ENCODE peak calls at places on chromosomes 6 and 20, in six cellular contexts. J is H1, L is K562, O is HepG2, C is GM12878, I is HCT116. W is an unnamed sample.

GRCh38 chr6:160995271-160995670 is 3.7 kb downstream of the MAP3K4 start:
- DNase-seq in J (no peak), L (no peak), O (no peak), C (no peak), I (no peak), W (no peak)

GRCh38 chr20:45456632-45457031 is 12.9 kb upstream of the WFDC2 start:
- DNase-seq in J (no peak), L (peak), O (peak), C (no peak), I (peak), W (no peak)

GRCh38 chr20:61898405-61898804 is 167.3 kb downstream of the TAF4 start:
- DNase-seq in J (no peak), L (no peak), O (no peak), C (no peak), I (no peak), W (no peak)

GRCh38 chr6:30216096-30216495 is 2.9 kb upstream of the TRIM26 start:
- DNase-seq in J (no peak), L (no peak), O (no peak), C (no peak), I (no peak), W (no peak)

GRCh38 chr20:23937303-23938117 is 51.1 kb downstream of the GGTLC1 start:
- DNase-seq in J (peak), L (peak), O (peak), C (peak), I (peak), W (peak)

GRCh38 chr6:41470341-41471063 is 75.7 kb upstream of the FOXP4 start:
- DNase-seq in J (no peak), L (no peak), O (no peak), C (no peak), I (no peak), W (no peak)

GRCh38 chr20:4952229-4952628 is 49.1 kb downstream of the SLC23A2 start:
- DNase-seq in J (no peak), L (no peak), O (no peak), C (no peak), I (no peak), W (no peak)

GRCh38 chr6:131331146-131331545 is 195.9 kb downstream of the AKAP7 start:
- DNase-seq in J (no peak), L (no peak), O (no peak), C (no peak), I (no peak), W (no peak)

GRCh38 chr6:161465403-161465802 is 191.5 kb upstream of the AGPAT4 start:
- DNase-seq in J (no peak), L (no peak), O (no peak), C (no peak), I (no peak), W (no peak)

GRCh38 chr6:53236241-53236640 is 87.6 kb upstream of the GCM1 start:
- DNase-seq in J (no peak), L (no peak), O (no peak), C (no peak), I (no peak), W (no peak)

GRCh38 chr20:58551631-58552030 is 36.4 kb upstream of the APCDD1L start:
- DNase-seq in J (no peak), L (no peak), O (no peak), C (no peak), I (no peak), W (no peak)

GRCh38 chr6:1024161-1024560 is 287.7 kb upstream of the FOXQ1 start:
- DNase-seq in J (no peak), L (no peak), O (no peak), C (no peak), I (no peak), W (no peak)

GRCh38 chr6:11460001-11460668 is 77.4 kb upstream of the TMEM170B start:
- DNase-seq in J (no peak), L (no peak), O (no peak), C (peak), I (no peak), W (no peak)

GRCh38 chr20:51204794-51205193 is 181.9 kb upstream of the KCNG1 start:
- DNase-seq in J (no peak), L (no peak), O (no peak), C (no peak), I (no peak), W (peak)

GRCh38 chr20:61178431-61179080 is 73.5 kb upstream of the CDH4 start:
- DNase-seq in J (no peak), L (no peak), O (no peak), C (no peak), I (no peak), W (no peak)

GRCh38 chr20:9454781-9455180 is 59.6 kb upstream of the LAMP5 start:
- DNase-seq in J (no peak), L (no peak), O (no peak), C (no peak), I (no peak), W (no peak)

GRCh38 chr20:3190681-3191111 is 13.8 kb downstream of the DDRGK1 start:
- DNase-seq in J (no peak), L (no peak), O (no peak), C (no peak), I (no peak), W (no peak)

GRCh38 chr6:169850154-169850553 is 98.7 kb downstream of the ERMARD start:
- DNase-seq in J (no peak), L (no peak), O (no peak), C (no peak), I (no peak), W (no peak)

GRCh38 chr6:39190545-39191235 is 38.6 kb downstream of the KCNK5 start:
- DNase-seq in J (no peak), L (no peak), O (no peak), C (no peak), I (no peak), W (no peak)

GRCh38 chr20:14441201-14441600 is 103.8 kb upstream of the FLRT3 start:
- DNase-seq in J (no peak), L (no peak), O (no peak), C (no peak), I (no peak), W (no peak)

GRCh38 chr6:21321076-21321475 is 272.5 kb upstream of the SOX4 start:
- DNase-seq in J (no peak), L (no peak), O (no peak), C (no peak), I (no peak), W (no peak)

GRCh38 chr20:19699132-19699971 is 58.7 kb upstream of the RIN2 start:
- DNase-seq in J (no peak), L (no peak), O (no peak), C (no peak), I (peak), W (no peak)

GRCh38 chr20:61683721-61684120 is 382.0 kb downstream of the TAF4 start:
- DNase-seq in J (no peak), L (no peak), O (no peak), C (no peak), I (no peak), W (no peak)

GRCh38 chr6:166989427-166990034 is 9.7 kb upstream of the CEP43 start:
- DNase-seq in J (no peak), L (no peak), O (peak), C (no peak), I (no peak), W (peak)

GRCh38 chr6:112149236-112149635 is 61.8 kb downstream of the FAM229B start:
- DNase-seq in J (no peak), L (no peak), O (no peak), C (no peak), I (no peak), W (peak)

GRCh38 chr20:2822073-2822472 is 5.9 kb downstream of the TMEM239 start:
- DNase-seq in J (no peak), L (peak), O (no peak), C (no peak), I (no peak), W (no peak)

GRCh38 chr20:14009206-14009605 is 13.9 kb downstream of the MACROD2 start:
- DNase-seq in J (no peak), L (no peak), O (no peak), C (no peak), I (no peak), W (no peak)

GRCh38 chr6:13526718-13527668 is 39.6 kb upstream of the GFOD1 start:
- DNase-seq in J (no peak), L (no peak), O (no peak), C (peak), I (no peak), W (peak)

GRCh38 chr20:13307562-13308163 is 86.6 kb downstream of the ISM1 start:
- DNase-seq in J (no peak), L (no peak), O (peak), C (no peak), I (no peak), W (no peak)

DNA sequence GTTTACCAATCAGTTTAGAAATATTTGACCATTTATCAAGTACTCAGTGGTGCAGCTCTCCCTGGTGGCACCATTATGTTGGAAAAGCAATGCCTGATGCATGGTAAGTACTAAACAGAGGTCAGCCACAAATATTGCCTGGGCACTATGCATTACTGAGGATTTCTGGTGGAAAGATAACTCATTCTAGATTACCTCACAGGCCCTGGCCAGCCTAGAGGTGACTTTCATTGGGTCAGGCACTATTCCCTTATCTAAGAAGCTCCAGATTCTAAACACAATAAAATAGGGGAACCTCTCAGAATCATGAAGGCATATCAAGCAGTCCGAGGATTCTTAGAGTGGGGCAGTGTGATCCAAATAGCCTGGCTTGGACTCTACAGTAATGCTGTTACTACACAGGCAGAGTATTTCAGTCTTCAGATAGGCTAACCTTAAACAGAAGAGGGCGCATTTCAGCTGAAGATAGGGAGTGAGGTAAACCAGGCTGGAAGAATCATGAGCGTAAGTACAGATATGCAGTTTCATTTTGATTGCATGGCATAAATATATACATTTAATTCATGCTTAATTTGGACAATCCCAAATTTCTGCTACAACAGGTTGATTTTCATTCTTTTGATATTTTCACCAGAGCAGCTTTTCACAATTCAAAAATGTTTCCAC is 12.1 kb downstream of the LGSN start:
- DNase-seq in J (no peak), L (no peak), O (peak), C (peak), I (peak), W (peak)
- TF ChIP-seq SIN3A in J (no peak), L (no peak), O (no peak), C (no peak), I (no peak), W (no peak)

GRCh38 chr6:129619579-129620233 is 90.3 kb downstream of the ARHGAP18 start:
- DNase-seq in J (no peak), L (no peak), O (no peak), C (no peak), I (no peak), W (no peak)

GRCh38 chr6:129612440-129612839 is 97.5 kb downstream of the ARHGAP18 start:
- DNase-seq in J (no peak), L (no peak), O (no peak), C (no peak), I (no peak), W (no peak)

GRCh38 chr6:129614464-129614863 is 95.5 kb downstream of the ARHGAP18 start:
- DNase-seq in J (no peak), L (no peak), O (no peak), C (no peak), I (no peak), W (no peak)

GRCh38 chr6:129617986-129618385 is 92.0 kb downstream of the ARHGAP18 start:
- DNase-seq in J (no peak), L (no peak), O (no peak), C (no peak), I (no peak), W (no peak)

GRCh38 chr6:129615496-129615895 is 94.5 kb downstream of the ARHGAP18 start:
- DNase-seq in J (no peak), L (no peak), O (no peak), C (no peak), I (no peak), W (no peak)
- TF ChIP-seq RAD21 in J (no peak), L (no peak), O (no peak), C (no peak), I (no peak), W (no peak)

GRCh38 chr6:168709440-168709839 is 268.5 kb downstream of the SMOC2 start:
- DNase-seq in J (no peak), L (no peak), O (no peak), C (no peak), I (no peak), W (no peak)
- TF ChIP-seq SIN3A in J (no peak), L (no peak), O (no peak), C (no peak), I (no peak), W (no peak)

GRCh38 chr6:31356946-31357466 is at the start of gene HLA-B:
- DNase-seq in J (no peak), L (no peak), O (peak), C (peak), I (peak), W (peak)
- TF ChIP-seq RAD21 in J (no peak), L (no peak), O (no peak), C (no peak), I (no peak), W (no peak)

GRCh38 chr6:3392930-3393575 is 63.8 kb downstream of the SLC22A23 start:
- DNase-seq in J (no peak), L (peak), O (no peak), C (no peak), I (no peak), W (no peak)
- TF ChIP-seq SIN3A in J (no peak), L (no peak), O (no peak), C (no peak), I (no peak), W (no peak)

GRCh38 chr20:54173653-54174451 is at the start of gene CYP24A1:
- DNase-seq in J (no peak), L (no peak), O (peak), C (no peak), I (no peak), W (peak)
- TF ChIP-seq RAD21 in J (no peak), L (no peak), O (peak), C (no peak), I (no peak), W (no peak)

GRCh38 chr20:1669304-1669703 is 11.7 kb upstream of the SIRPG start:
- DNase-seq in J (no peak), L (no peak), O (no peak), C (no peak), I (no peak), W (no peak)
- TF ChIP-seq SIN3A in J (no peak), L (no peak), O (no peak), C (no peak), I (no peak), W (no peak)